ENCODE peak calls at places on chromosomes 5 and 9, in ten cellular contexts. M is HCT116, O is uterus, F is fibroblast of pulmonary artery, K is ovary, R is astrocyte of the spinal cord, P is AG04449, Q is cardiac fibroblast, H is A549, I is IMR-90. A is an unnamed sample.
A peak's percentile ranks its signal among the peaks of the same experiment; 100 is the strongest.

GRCh38 chr5:21880164-21880563 is 973.0 kb downstream of the CDH12 start:
- DNase-seq in H (no peak), R (no peak), I (no peak), O (no peak), M (no peak), K (no peak), F (no peak), P (no peak), Q (no peak), A (no peak)

GRCh38 chr9:124032247-124032646 is 20.7 kb downstream of the LHX2 start:
- DNase-seq in K (peak; percentile 34), M (no peak), I (no peak), F (no peak), O (no peak), R (no peak), Q (no peak), P (no peak), H (no peak), A (no peak)

GRCh38 chr9:134982311-134982710 is 64.6 kb upstream of the FCN1 start:
- DNase-seq in M (no peak), Q (no peak), K (peak; percentile 7), R (no peak), O (no peak), H (no peak), P (no peak), F (no peak), I (no peak), A (no peak)

GRCh38 chr5:45507174-45507573 is 189.0 kb downstream of the HCN1 start:
- DNase-seq in Q (peak; percentile 0), M (no peak), O (no peak), K (no peak), H (no peak), R (peak; percentile 7), I (no peak), P (no peak), F (peak; percentile 1), A (no peak)

GRCh38 chr9:85158512-85158911 is 489.0 kb downstream of the NTRK2 start:
- DNase-seq in Q (no peak), O (no peak), P (no peak), H (no peak), M (no peak), K (no peak), R (no peak), I (no peak), F (no peak), A (no peak)

GRCh38 chr9:93262537-93263310 is 78.8 kb downstream of the WNK2 start:
- DNase-seq in I (no peak), F (no peak), Q (no peak), R (no peak), P (no peak), H (no peak), M (no peak), O (no peak), K (no peak), A (no peak)

GRCh38 chr5:87277279-87277835 is 9.7 kb downstream of the RASA1 start:
- DNase-seq in I (peak; percentile 30), P (no peak), R (no peak), F (peak; percentile 44), H (no peak), O (no peak), M (no peak), K (no peak), Q (peak; percentile 43), A (no peak)

GRCh38 chr5:78190402-78190801 is 104.1 kb downstream of the AP3B1 start:
- DNase-seq in H (no peak), R (no peak), I (no peak), O (no peak), F (no peak), Q (no peak), K (no peak), P (no peak), M (no peak), A (no peak)

GRCh38 chr5:112857866-112858265 is 3.2 kb upstream of the SRP19 start:
- DNase-seq in R (no peak), K (no peak), I (no peak), M (no peak), H (no peak), Q (no peak), O (no peak), P (no peak), F (no peak), A (no peak)
- H3K4me3 ChIP-seq in R (no peak overlapping the region), K (no peak overlapping the region), I (no peak overlapping the region), M (no peak overlapping the region), H (no peak overlapping the region), Q (no peak overlapping the region), O (no peak overlapping the region), P (no peak overlapping the region), F (no peak overlapping the region), A (no peak overlapping the region)

DNA sequence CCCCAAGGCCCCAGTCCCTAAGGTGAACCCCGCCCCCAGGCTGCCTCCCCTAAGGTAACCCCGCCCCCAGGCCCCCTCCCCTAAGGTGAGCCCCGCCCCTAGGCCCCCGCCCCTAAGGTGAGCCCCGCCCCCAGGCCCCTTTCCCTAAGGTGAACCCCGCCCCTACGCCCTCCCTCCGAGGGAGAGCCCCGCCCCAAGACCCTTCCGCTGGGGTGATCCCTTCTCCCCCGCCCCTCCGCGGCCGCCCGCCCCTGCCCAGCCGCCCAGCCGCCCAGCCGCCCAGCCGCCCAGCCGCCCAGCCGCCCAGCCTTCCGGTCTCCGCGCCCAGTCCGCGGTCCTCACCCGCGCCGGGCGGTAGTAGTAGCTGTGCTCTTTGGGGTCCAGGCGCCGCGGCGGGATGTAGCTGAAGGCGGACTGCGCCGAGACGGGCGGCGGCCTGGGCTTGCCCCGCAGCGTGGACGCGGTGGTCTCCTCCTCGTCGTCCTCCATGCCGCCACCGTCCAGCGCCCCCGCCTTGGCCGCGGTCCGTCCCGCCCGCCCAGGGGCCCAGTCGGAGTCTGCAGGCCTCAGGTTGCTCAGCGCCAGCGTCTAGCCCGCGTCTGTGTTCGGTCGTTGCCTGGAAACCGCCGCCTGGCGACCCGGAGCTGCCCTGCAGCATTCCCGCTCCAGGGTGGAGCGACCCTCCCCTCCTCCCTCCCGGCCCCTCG is at the start of gene CFAP90:
- DNase-seq in K (peak; percentile 79), M (no peak), H (no peak), I (peak; percentile 30), P (no peak), O (peak; percentile 52), F (peak; percentile 54), Q (peak; percentile 60), R (peak; percentile 41), A (no peak)
- TF ChIP-seq CTCF in K (peak; percentile 22), M (no peak), H (no peak), I (peak; percentile 45), P (peak; percentile 60), O (no peak), F (peak; percentile 39), Q (peak; percentile 30), R (peak; percentile 59), A (no peak)

DNA sequence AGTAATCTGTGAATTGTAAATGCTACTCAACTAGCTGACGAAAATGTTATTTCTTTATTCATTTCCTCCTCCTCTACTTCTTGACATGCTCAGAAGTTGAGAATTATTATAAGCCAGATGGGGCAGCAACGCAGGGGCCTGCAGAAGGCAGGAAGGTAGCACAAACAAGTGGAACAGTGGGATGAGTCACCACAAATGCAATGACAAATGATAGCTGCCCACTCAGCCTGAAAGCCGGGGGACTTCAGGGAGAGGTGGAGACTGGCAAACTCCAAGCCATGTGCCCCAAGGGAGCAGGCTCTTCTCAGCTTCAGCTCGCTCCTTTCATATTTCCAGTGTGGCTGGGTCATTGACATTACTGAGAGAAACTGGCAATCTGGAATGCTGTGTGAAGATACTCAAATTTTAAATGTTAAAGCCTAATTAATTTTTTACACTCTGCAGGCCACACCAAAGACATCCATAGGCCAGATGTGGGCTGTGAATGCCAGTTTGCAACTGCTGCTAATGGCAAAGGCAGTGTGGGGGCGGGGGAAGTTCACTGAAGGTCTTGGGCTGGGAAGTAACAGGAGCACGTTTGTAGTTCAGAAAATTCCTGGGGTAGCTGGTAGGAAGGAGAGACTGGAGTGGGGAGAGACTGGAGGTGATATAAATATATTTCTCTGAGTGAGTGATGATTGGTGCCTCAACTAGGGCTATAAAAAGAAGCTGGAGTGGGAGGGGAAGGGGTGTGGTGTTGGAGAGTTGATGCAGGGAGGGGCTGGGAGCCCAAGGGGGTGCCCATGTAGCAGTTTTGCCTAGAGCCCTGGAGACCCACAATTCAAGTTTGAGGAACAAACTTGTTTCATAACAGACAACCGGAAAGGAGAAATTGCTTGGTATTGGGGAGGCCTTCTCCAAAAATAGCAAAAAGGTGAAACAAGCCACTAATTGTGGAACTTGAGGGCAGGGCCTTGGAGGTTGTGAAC is 20.8 kb upstream of the ADRB2 start:
- DNase-seq in O (no peak), F (peak; percentile 44), M (no peak), H (no peak), Q (no peak), P (no peak), R (peak; percentile 37), I (peak; percentile 64), K (no peak), A (peak; percentile 64)
- H3K4me3 ChIP-seq in O (no peak overlapping the region), F (no peak overlapping the region), M (no peak overlapping the region), H (no peak overlapping the region), Q (no peak overlapping the region), P (no peak overlapping the region), R (no peak overlapping the region), I (no peak overlapping the region), K (no peak overlapping the region), A (no peak overlapping the region)

GRCh38 chr9:104808030-104808614 is 44.2 kb downstream of the NIPSNAP3B start:
- DNase-seq in R (peak; percentile 52), O (peak; percentile 23), I (peak; percentile 55), F (peak; percentile 64), P (no peak), H (no peak), Q (peak; percentile 53), K (peak; percentile 46), M (no peak), A (no peak)
- TF ChIP-seq CTCF in R (peak; percentile 42), O (peak; percentile 22), I (peak; percentile 37), F (peak; percentile 34), P (peak; percentile 20), H (peak; percentile 14), Q (peak; percentile 49), K (no peak), M (no peak), A (no peak)

GRCh38 chr5:54522080-54522479 is 4.5 kb downstream of the SNX18 start:
- DNase-seq in R (no peak), F (no peak), P (no peak), I (no peak), O (no peak), M (no peak), K (no peak), Q (no peak), H (no peak), A (no peak)
- H3K4me3 ChIP-seq in R (no peak overlapping the region), F (peak overlapping the region; percentile 67), P (peak overlapping the region; percentile 6), I (peak overlapping the region; percentile 92), O (no peak overlapping the region), M (no peak overlapping the region), K (peak overlapping the region; percentile 97), Q (no peak overlapping the region), H (no peak overlapping the region), A (no peak overlapping the region)